ENCODE peak calls at places on chromosomes 11 and 22, in four cellular contexts. One of them, this sample, is unnamed. For H3K9me3, the result is how much of the 10 kb centered on the place peaks cover.

GRCh38 chr11:105609832-105610781 is at the start of gene GRIA4:
- DNase-seq in iPS DF 6.9: no peak
- DNase-seq in aorta: peak
- DNase-seq in adrenal gland: no peak
- DNase-seq in this sample: peak

GRCh38 chr11:47616726-47617416 is 22.7 kb upstream of the C1QTNF4 start:
- DNase-seq in iPS DF 6.9: peak
- DNase-seq in aorta: no peak
- DNase-seq in adrenal gland: peak
- DNase-seq in this sample: no peak

GRCh38 chr11:69304258-69304657 is 10.3 kb downstream of the MYEOV start:
- DNase-seq in iPS DF 6.9: no peak
- DNase-seq in aorta: no peak
- DNase-seq in adrenal gland: no peak
- DNase-seq in this sample: no peak

GRCh38 chr11:9280655-9281301 is 15.6 kb upstream of the DENND5A start:
- DNase-seq in iPS DF 6.9: no peak
- DNase-seq in aorta: no peak
- DNase-seq in adrenal gland: no peak
- DNase-seq in this sample: no peak

GRCh38 chr11:116342148-116342547 is 430.6 kb downstream of the BUD13 start:
- DNase-seq in iPS DF 6.9: no peak
- DNase-seq in aorta: no peak
- DNase-seq in adrenal gland: no peak
- DNase-seq in this sample: no peak

GRCh38 chr22:26565181-26565580 is 24.8 kb downstream of the TPST2 start:
- DNase-seq in iPS DF 6.9: no peak
- DNase-seq in aorta: no peak
- DNase-seq in adrenal gland: no peak
- DNase-seq in this sample: no peak

GRCh38 chr11:31795706-31796522 is 15.2 kb downstream of the PAX6 start:
- DNase-seq in iPS DF 6.9: no peak
- DNase-seq in aorta: no peak
- DNase-seq in adrenal gland: no peak
- DNase-seq in this sample: no peak

GRCh38 chr11:133403900-133404299 is 128.4 kb downstream of the OPCML start:
- DNase-seq in iPS DF 6.9: peak
- DNase-seq in aorta: no peak
- DNase-seq in adrenal gland: no peak
- DNase-seq in this sample: no peak

GRCh38 chr22:19809741-19810140 is 44.9 kb downstream of the GNB1L start:
- DNase-seq in iPS DF 6.9: no peak
- DNase-seq in aorta: no peak
- DNase-seq in adrenal gland: no peak
- DNase-seq in this sample: no peak

GRCh38 chr11:117189191-117189940 is 9.8 kb upstream of the TAGLN start:
- DNase-seq in iPS DF 6.9: no peak
- DNase-seq in aorta: peak
- DNase-seq in adrenal gland: no peak
- DNase-seq in this sample: peak

GRCh38 chr11:55714982-55715888 is 53.2 kb downstream of the OR4C6 start:
- DNase-seq in iPS DF 6.9: no peak
- DNase-seq in aorta: no peak
- DNase-seq in adrenal gland: no peak
- DNase-seq in this sample: no peak

GRCh38 chr11:67270256-67271211 is 4.3 kb downstream of the GRK2 start:
- DNase-seq in iPS DF 6.9: no peak
- DNase-seq in aorta: peak
- DNase-seq in adrenal gland: peak
- DNase-seq in this sample: peak

GRCh38 chr22:31144223-31144622 is 3.9 kb upstream of the PLA2G3 start:
- DNase-seq in iPS DF 6.9: no peak
- DNase-seq in aorta: no peak
- DNase-seq in adrenal gland: no peak
- DNase-seq in this sample: no peak

GRCh38 chr11:90757851-90758494 is 535.1 kb upstream of the CHORDC1 start:
- DNase-seq in iPS DF 6.9: no peak
- DNase-seq in aorta: no peak
- DNase-seq in adrenal gland: no peak
- DNase-seq in this sample: no peak

GRCh38 chr11:65573391-65574146 is 1.2 kb downstream of the FAM89B start:
- DNase-seq in iPS DF 6.9: no peak
- DNase-seq in aorta: no peak
- DNase-seq in adrenal gland: peak
- DNase-seq in this sample: no peak

GRCh38 chr22:36286096-36286957 is 33.4 kb downstream of the APOL1 start:
- DNase-seq in iPS DF 6.9: peak
- DNase-seq in aorta: peak
- DNase-seq in adrenal gland: peak
- DNase-seq in this sample: peak

GRCh38 chr22:41699264-41700104 is at the start of gene MEI1:
- DNase-seq in iPS DF 6.9: no peak
- DNase-seq in aorta: peak
- DNase-seq in adrenal gland: peak
- DNase-seq in this sample: peak
- H3K4me3 ChIP-seq in iPS DF 6.9: no peak
- H3K4me3 ChIP-seq in aorta: no peak
- H3K4me3 ChIP-seq in adrenal gland: peak
- H3K4me3 ChIP-seq in this sample: peak

GRCh38 chr11:2791139-2791520 is 91.3 kb upstream of the KCNQ1OT1 start:
- DNase-seq in iPS DF 6.9: no peak
- DNase-seq in aorta: peak
- DNase-seq in adrenal gland: no peak
- DNase-seq in this sample: peak
- H3K27ac ChIP-seq in iPS DF 6.9: no peak
- H3K27ac ChIP-seq in aorta: no peak
- H3K27ac ChIP-seq in adrenal gland: no peak
- H3K27ac ChIP-seq in this sample: no peak

GRCh38 chr11:70901951-70902521 is 350.3 kb downstream of the SHANK2 start:
- DNase-seq in iPS DF 6.9: no peak
- DNase-seq in aorta: no peak
- DNase-seq in adrenal gland: no peak
- DNase-seq in this sample: peak
- H3K9me3 ChIP-seq in iPS DF 6.9: under half
- H3K9me3 ChIP-seq in aorta: under half
- H3K9me3 ChIP-seq in adrenal gland: under half
- H3K9me3 ChIP-seq in this sample: under half

DNA sequence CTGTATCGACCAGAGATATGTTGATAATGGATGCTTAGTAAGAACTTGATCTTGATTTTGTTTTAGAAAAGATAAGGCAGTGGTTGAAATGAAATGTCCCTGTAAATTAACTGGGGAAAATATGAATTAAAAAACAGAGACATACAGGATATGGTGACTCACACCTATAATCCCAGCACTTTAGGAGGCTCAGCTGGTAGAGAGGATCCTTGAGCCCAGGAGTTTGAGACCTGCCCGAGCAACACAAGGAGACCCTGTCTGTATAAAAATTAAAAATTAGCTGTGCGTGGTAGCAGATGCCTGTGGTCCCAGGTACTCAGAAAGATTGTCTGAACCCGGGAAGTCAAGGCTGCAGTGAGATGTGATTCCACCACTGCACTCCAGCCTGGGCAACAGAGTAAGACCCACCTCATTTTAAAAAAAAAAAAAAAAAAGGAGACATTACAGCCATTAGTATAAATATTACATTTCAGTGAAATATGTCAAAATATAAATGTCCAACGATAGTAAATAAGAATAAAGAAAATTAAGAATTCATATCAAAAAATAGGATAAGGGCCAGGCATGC is 4.6 kb downstream of the PICALM start:
- DNase-seq in iPS DF 6.9: no peak
- DNase-seq in aorta: no peak
- DNase-seq in adrenal gland: no peak
- DNase-seq in this sample: no peak
- H3K4me3 ChIP-seq in iPS DF 6.9: no peak
- H3K4me3 ChIP-seq in aorta: no peak
- H3K4me3 ChIP-seq in adrenal gland: peak
- H3K4me3 ChIP-seq in this sample: peak

GRCh38 chr11:34754171-34754823 is 133.4 kb downstream of the EHF start:
- DNase-seq in iPS DF 6.9: no peak
- DNase-seq in aorta: no peak
- DNase-seq in adrenal gland: no peak
- DNase-seq in this sample: no peak
- H3K27ac ChIP-seq in iPS DF 6.9: no peak
- H3K27ac ChIP-seq in aorta: no peak
- H3K27ac ChIP-seq in adrenal gland: no peak
- H3K27ac ChIP-seq in this sample: no peak

DNA sequence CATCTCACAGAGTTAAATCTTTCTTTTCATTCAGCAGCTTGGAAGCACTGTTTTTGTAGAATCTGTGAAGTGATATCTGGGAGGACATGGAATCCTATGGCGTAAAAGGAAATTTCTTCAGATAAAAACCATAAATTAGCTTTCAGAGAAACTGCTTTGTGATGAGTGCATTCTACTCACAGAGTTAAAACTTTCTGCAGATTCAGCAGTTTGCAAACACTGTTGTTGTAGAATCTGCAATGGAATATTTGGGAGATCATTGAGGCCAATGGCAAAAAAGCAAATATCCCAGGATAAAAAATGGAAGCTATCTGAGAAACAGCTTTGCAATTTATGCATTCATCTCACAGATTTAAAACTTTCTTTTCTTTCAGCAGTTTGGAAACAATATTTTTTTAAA is 180.6 kb downstream of the OR4A47 start:
- DNase-seq in iPS DF 6.9: no peak
- DNase-seq in aorta: no peak
- DNase-seq in adrenal gland: no peak
- DNase-seq in this sample: no peak
- H3K9me3 ChIP-seq in iPS DF 6.9: under half
- H3K9me3 ChIP-seq in aorta: under half
- H3K9me3 ChIP-seq in adrenal gland: under half
- H3K9me3 ChIP-seq in this sample: under half

GRCh38 chr11:63874511-63874910 is 35.6 kb downstream of the MARK2 start:
- DNase-seq in iPS DF 6.9: no peak
- DNase-seq in aorta: no peak
- DNase-seq in adrenal gland: peak
- DNase-seq in this sample: no peak

GRCh38 chr11:63872833-63873201 is 33.9 kb downstream of the MARK2 start:
- DNase-seq in iPS DF 6.9: no peak
- DNase-seq in aorta: no peak
- DNase-seq in adrenal gland: peak
- DNase-seq in this sample: no peak

GRCh38 chr11:63870351-63871197 is 31.7 kb downstream of the MARK2 start:
- DNase-seq in iPS DF 6.9: no peak
- DNase-seq in aorta: no peak
- DNase-seq in adrenal gland: peak
- DNase-seq in this sample: no peak

GRCh38 chr11:63873381-63873780 is 34.5 kb downstream of the MARK2 start:
- DNase-seq in iPS DF 6.9: no peak
- DNase-seq in aorta: no peak
- DNase-seq in adrenal gland: no peak
- DNase-seq in this sample: no peak

DNA sequence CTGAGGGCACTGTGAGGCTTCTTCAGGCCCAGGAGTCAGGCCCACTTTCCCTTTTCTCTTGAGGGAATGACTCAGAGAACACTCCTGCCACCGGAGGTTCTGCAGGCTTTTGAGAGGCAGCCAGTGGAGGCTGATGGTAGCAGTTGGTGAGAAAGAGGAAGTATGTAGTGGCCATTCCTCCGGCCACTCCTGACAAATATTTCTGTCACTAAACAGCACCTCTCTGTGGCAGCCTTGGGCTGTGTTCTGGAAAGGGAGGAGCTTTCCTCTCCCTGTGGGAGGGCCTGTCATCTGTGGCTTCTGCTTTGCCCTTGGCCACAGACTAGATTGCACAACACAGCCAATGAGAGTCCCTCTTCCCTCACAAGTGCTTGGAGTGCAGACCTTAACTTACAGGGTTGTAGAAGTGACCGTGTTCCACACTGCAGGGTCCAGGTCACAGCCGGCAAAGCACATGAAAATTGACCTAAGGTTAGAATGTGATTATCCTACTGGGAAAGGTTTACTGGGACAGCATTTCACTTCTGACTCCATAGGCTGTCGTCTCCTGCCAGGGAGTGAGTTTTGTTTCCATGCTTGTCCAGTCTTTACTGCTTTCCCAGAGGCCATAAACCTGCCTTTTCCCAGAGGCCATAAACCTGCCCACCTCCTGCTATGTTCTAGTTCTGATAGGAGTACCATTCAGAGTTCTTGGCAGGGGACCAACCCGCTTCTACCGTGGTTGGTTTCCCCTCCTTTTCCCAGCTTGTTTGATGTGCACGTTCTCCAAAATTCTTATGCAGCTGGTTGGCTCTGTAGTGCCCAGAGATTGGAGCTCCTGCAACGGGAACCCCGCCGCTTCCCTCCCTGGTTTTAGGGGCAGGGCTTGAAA is 33.3 kb downstream of the MARK2 start:
- DNase-seq in iPS DF 6.9: peak
- DNase-seq in aorta: peak
- DNase-seq in adrenal gland: peak
- DNase-seq in this sample: peak
- H3K4me3 ChIP-seq in iPS DF 6.9: no peak
- H3K4me3 ChIP-seq in aorta: no peak
- H3K4me3 ChIP-seq in adrenal gland: peak
- H3K4me3 ChIP-seq in this sample: no peak

GRCh38 chr11:57781529-57781943 is 19.9 kb downstream of the CTNND1 start:
- DNase-seq in iPS DF 6.9: no peak
- DNase-seq in aorta: no peak
- DNase-seq in adrenal gland: no peak
- DNase-seq in this sample: peak

GRCh38 chr11:57787920-57788716 is 26.5 kb downstream of the CTNND1 start:
- DNase-seq in iPS DF 6.9: no peak
- DNase-seq in aorta: peak
- DNase-seq in adrenal gland: no peak
- DNase-seq in this sample: no peak

GRCh38 chr11:57787205-57787604 is 25.6 kb downstream of the CTNND1 start:
- DNase-seq in iPS DF 6.9: no peak
- DNase-seq in aorta: no peak
- DNase-seq in adrenal gland: no peak
- DNase-seq in this sample: no peak

GRCh38 chr11:57786436-57786835 is 24.8 kb downstream of the CTNND1 start:
- DNase-seq in iPS DF 6.9: no peak
- DNase-seq in aorta: no peak
- DNase-seq in adrenal gland: no peak
- DNase-seq in this sample: no peak

DNA sequence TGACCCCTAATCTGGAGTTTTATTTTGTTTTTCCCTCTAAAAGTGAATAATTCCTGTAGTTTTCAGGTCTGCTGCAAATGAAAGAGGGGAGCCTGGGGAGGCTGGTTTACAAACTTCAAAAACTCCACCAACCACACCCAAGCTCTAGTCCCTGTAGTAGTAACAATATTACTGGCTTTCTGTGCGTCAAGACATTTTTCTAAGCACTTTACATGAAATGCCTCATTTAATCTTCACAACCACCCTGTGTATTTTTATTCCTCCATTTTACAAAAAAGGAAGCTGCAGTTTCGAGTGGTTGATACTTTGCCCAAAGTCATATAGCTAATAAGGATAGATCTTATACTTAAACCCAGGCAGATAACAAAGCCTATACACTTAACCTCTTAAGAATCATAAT is 23.5 kb downstream of the CTNND1 start:
- DNase-seq in iPS DF 6.9: no peak
- DNase-seq in aorta: no peak
- DNase-seq in adrenal gland: no peak
- DNase-seq in this sample: no peak
- H3K27ac ChIP-seq in iPS DF 6.9: no peak
- H3K27ac ChIP-seq in aorta: no peak
- H3K27ac ChIP-seq in adrenal gland: no peak
- H3K27ac ChIP-seq in this sample: no peak